ENCODE peak calls at places on chromosomes 2 and 18, in six cellular contexts. H, K, J, Z, N and U are unnamed samples.

GRCh38 chr2:121810959-121811853 is 55.8 kb downstream of the TSN start:
- DNase-seq in H (peak; percentile 62), K (peak; percentile 62), J (peak; percentile 88), Z (peak; percentile 53), N (peak; percentile 76), U (no peak)

GRCh38 chr18:49725809-49726514 is 87.4 kb downstream of the ACAA2 start:
- DNase-seq in H (peak; percentile 19), K (peak; percentile 99), J (peak; percentile 83), Z (peak; percentile 99), N (peak; percentile 29), U (no peak)

GRCh38 chr2:225400060-225400511 is 576 bp downstream of the NYAP2 start:
- DNase-seq in H (peak; percentile 39), K (peak; percentile 71), J (peak; percentile 86), Z (peak; percentile 32), N (peak; percentile 17), U (no peak)

GRCh38 chr2:239778042-239778811 is 246.9 kb downstream of the NDUFA10 start:
- DNase-seq in H (no peak), K (no peak), J (no peak), Z (no peak), N (no peak), U (no peak)

GRCh38 chr18:28112056-28112470 is 64.9 kb downstream of the CDH2 start:
- DNase-seq in H (peak; percentile 55), K (peak; percentile 92), J (no peak), Z (peak; percentile 77), N (no peak), U (no peak)

GRCh38 chr2:122186761-122187222 is 431.3 kb downstream of the TSN start:
- DNase-seq in H (no peak), K (no peak), J (no peak), Z (no peak), N (no peak), U (no peak)

GRCh38 chr18:26780520-26781325 is 84.8 kb downstream of the AQP4 start:
- DNase-seq in H (no peak), K (no peak), J (no peak), Z (no peak), N (no peak), U (no peak)

GRCh38 chr2:1750935-1751767 is 6.8 kb upstream of the PXDN start:
- DNase-seq in H (peak; percentile 78), K (peak; percentile 75), J (peak; percentile 82), Z (peak; percentile 85), N (peak; percentile 91), U (no peak)

GRCh38 chr2:85933753-85934594 is 45.2 kb upstream of the ST3GAL5 start:
- DNase-seq in H (peak; percentile 65), K (peak; percentile 92), J (no peak), Z (peak; percentile 96), N (no peak), U (no peak)

GRCh38 chr2:132632000-132632649 is 37.9 kb downstream of the LYPD1 start:
- DNase-seq in H (peak; percentile 31), K (no peak), J (no peak), Z (peak; percentile 12), N (no peak), U (no peak)

GRCh38 chr2:49224426-49225010 is 70.2 kb upstream of the FSHR start:
- DNase-seq in H (no peak), K (no peak), J (no peak), Z (no peak), N (peak; percentile 15), U (no peak)

GRCh38 chr18:78739843-78740677 is 239.6 kb upstream of the SALL3 start:
- DNase-seq in H (no peak), K (no peak), J (no peak), Z (no peak), N (no peak), U (no peak)

GRCh38 chr2:12717191-12717987 is 653 bp downstream of the TRIB2 start:
- DNase-seq in H (peak; percentile 28), K (no peak), J (peak; percentile 88), Z (peak; percentile 74), N (peak; percentile 85), U (peak; percentile 68)

GRCh38 chr2:63801455-63801854 is 40.2 kb upstream of the UGP2 start:
- DNase-seq in H (no peak), K (no peak), J (no peak), Z (no peak), N (no peak), U (no peak)

GRCh38 chr2:47339745-47340541 is 63.0 kb upstream of the MSH2 start:
- DNase-seq in H (peak; percentile 13), K (peak; percentile 68), J (no peak), Z (peak; percentile 23), N (no peak), U (no peak)

GRCh38 chr2:26352892-26353291 is 6.3 kb upstream of the ADGRF3 start:
- DNase-seq in H (peak; percentile 66), K (peak; percentile 61), J (no peak), Z (no peak), N (no peak), U (no peak)

GRCh38 chr2:168336786-168337388 is 89.5 kb upstream of the STK39 start:
- DNase-seq in H (peak; percentile 52), K (no peak), J (peak; percentile 32), Z (no peak), N (no peak), U (peak; percentile 14)

GRCh38 chr2:142687509-142687908 is 190.0 kb upstream of the KYNU start:
- DNase-seq in H (no peak), K (no peak), J (no peak), Z (no peak), N (no peak), U (no peak)

GRCh38 chr18:74248189-74248975 is 43.4 kb downstream of the CYB5A start:
- DNase-seq in H (no peak), K (no peak), J (no peak), Z (no peak), N (no peak), U (no peak)

GRCh38 chr2:42786561-42787345 is 5.6 kb downstream of the HAAO start:
- DNase-seq in H (no peak), K (no peak), J (no peak), Z (no peak), N (peak; percentile 40), U (no peak)

GRCh38 chr2:25821225-25822056 is 56.8 kb downstream of the ASXL2 start:
- DNase-seq in H (no peak), K (peak; percentile 65), J (no peak), Z (no peak), N (no peak), U (no peak)

GRCh38 chr2:173064231-173064805 is 11.3 kb upstream of the MAP3K20 start:
- DNase-seq in H (no peak), K (no peak), J (no peak), Z (peak; percentile 71), N (no peak), U (no peak)

GRCh38 chr2:47221039-47221438 is 65.9 kb upstream of the STPG4 start:
- DNase-seq in H (peak; percentile 78), K (peak; percentile 94), J (no peak), Z (peak; percentile 84), N (no peak), U (no peak)

GRCh38 chr2:8487461-8487932 is 194.4 kb upstream of the ID2 start:
- DNase-seq in H (no peak), K (no peak), J (peak; percentile 32), Z (no peak), N (no peak), U (no peak)

GRCh38 chr2:221492606-221493005 is 79.5 kb downstream of the EPHA4 start:
- DNase-seq in H (no peak), K (no peak), J (no peak), Z (no peak), N (no peak), U (no peak)

GRCh38 chr2:47145466-47145865 is 9.6 kb downstream of the STPG4 start:
- DNase-seq in H (no peak), K (no peak), J (no peak), Z (no peak), N (no peak), U (no peak)

GRCh38 chr2:96574364-96574763 is 37.8 kb downstream of the ARID5A start:
- DNase-seq in H (no peak), K (no peak), J (no peak), Z (peak; percentile 6), N (no peak), U (no peak)

GRCh38 chr2:185108588-185108987 is 510.3 kb downstream of the ZNF804A start:
- DNase-seq in H (peak; percentile 22), K (no peak), J (no peak), Z (no peak), N (no peak), U (no peak)

GRCh38 chr2:46800218-46800617 is 115.4 kb downstream of the MCFD2 start:
- DNase-seq in H (no peak), K (no peak), J (no peak), Z (no peak), N (no peak), U (no peak)

GRCh38 chr2:79860233-79861058 is 347.6 kb downstream of the CTNNA2 start:
- DNase-seq in H (peak; percentile 68), K (no peak), J (peak; percentile 61), Z (peak; percentile 11), N (peak; percentile 63), U (no peak)

GRCh38 chr18:2337552-2338141 is 233.7 kb downstream of the METTL4 start:
- DNase-seq in H (peak; percentile 45), K (peak; percentile 31), J (peak; percentile 51), Z (peak; percentile 31), N (peak; percentile 26), U (peak; percentile 1)

GRCh38 chr2:145228506-145228905 is 708.6 kb upstream of the ZEB2 start:
- DNase-seq in H (no peak), K (peak; percentile 4), J (no peak), Z (peak; percentile 11), N (peak; percentile 16), U (no peak)